ENCODE peak calls at places on chromosome 21, in nine cellular contexts. E is thoracic aorta, R is fibroblast of mammary gland, S is cardiac fibroblast, M is GM12865, A is pancreas, L is brain microvascular endothelial cell, D is choroid plexus epithelial cell, T is fibroblast of lung. P is an unnamed sample.

GRCh38 chr21:20404915-20405314 is 593.3 kb upstream of the NCAM2 start:
- DNase-seq in A (no peak), L (no peak), T (no peak), S (no peak), D (no peak), R (no peak), E (no peak), M (no peak), P (no peak)

GRCh38 chr21:46325073-46325912 is 1.3 kb downstream of the PCNT start:
- DNase-seq in M (peak; percentile 64), T (peak; percentile 54), A (peak; percentile 48), S (peak; percentile 52), E (no peak), R (peak; percentile 40), D (peak; percentile 55), L (peak; percentile 24), P (no peak)

GRCh38 chr21:38487906-38488639 is 10.2 kb downstream of the ERG start:
- DNase-seq in D (no peak), T (no peak), E (no peak), A (no peak), S (peak; percentile 22), M (no peak), R (no peak), L (no peak), P (no peak)

GRCh38 chr21:32940079-32941014 is 85.4 kb upstream of the OLIG2 start:
- DNase-seq in M (peak; percentile 70), D (peak; percentile 65), S (peak; percentile 63), E (no peak), A (peak; percentile 24), T (peak; percentile 34), L (no peak), R (peak; percentile 46), P (no peak)

GRCh38 chr21:25329227-25329626 is 278.1 kb downstream of the MRPL39 start:
- DNase-seq in A (no peak), E (no peak), R (peak; percentile 93), M (no peak), S (peak; percentile 91), D (peak; percentile 70), L (no peak), T (peak; percentile 92), P (peak; percentile 52)

GRCh38 chr21:46500224-46500861 is 41.7 kb downstream of the DIP2A start:
- DNase-seq in A (no peak), T (peak; percentile 44), S (peak; percentile 39), L (no peak), M (peak; percentile 42), E (no peak), D (peak; percentile 49), R (peak; percentile 31), P (no peak)

GRCh38 chr21:41345934-41346685 is 15.7 kb upstream of the MX2 start:
- DNase-seq in S (no peak), R (no peak), L (no peak), A (no peak), M (no peak), D (no peak), T (no peak), E (no peak), P (no peak)

GRCh38 chr21:38244885-38245869 is 11.6 kb upstream of the KCNJ15 start:
- DNase-seq in D (peak; percentile 96), L (peak; percentile 99), M (peak; percentile 89), S (peak; percentile 99), A (no peak), E (no peak), T (peak; percentile 100), R (peak; percentile 100), P (peak; percentile 98)

GRCh38 chr21:38234395-38235142 is 22.2 kb upstream of the KCNJ15 start:
- DNase-seq in E (no peak), S (no peak), M (no peak), R (no peak), L (no peak), D (no peak), T (no peak), A (no peak), P (no peak)

GRCh38 chr21:39441502-39442475 is 3.8 kb downstream of the LCA5L start:
- DNase-seq in M (peak; percentile 62), T (peak; percentile 47), L (peak; percentile 48), S (peak; percentile 68), D (peak; percentile 79), R (peak; percentile 64), A (no peak), E (no peak), P (no peak)

GRCh38 chr21:33067457-33067856 is 2.5 kb upstream of the OLIG1 start:
- DNase-seq in E (no peak), S (no peak), M (no peak), R (no peak), A (no peak), D (no peak), T (no peak), L (no peak), P (no peak)

GRCh38 chr21:35084869-35085268 is 35.8 kb upstream of the RUNX1 start:
- DNase-seq in L (peak; percentile 76), A (no peak), D (peak; percentile 94), R (peak; percentile 90), E (no peak), T (peak; percentile 99), M (no peak), S (peak; percentile 95), P (peak; percentile 71)

GRCh38 chr21:25577765-25578069 is 29.6 kb downstream of the MRPL39 start:
- DNase-seq in S (no peak), T (no peak), L (no peak), R (no peak), D (no peak), E (no peak), M (no peak), A (no peak), P (no peak)

GRCh38 chr21:28256420-28256831 is 736.3 kb downstream of the LTN1 start:
- DNase-seq in A (peak; percentile 65), R (no peak), D (peak; percentile 51), S (peak; percentile 28), T (peak; percentile 64), L (peak; percentile 34), E (no peak), M (no peak), P (no peak)

GRCh38 chr21:37532868-37533780 is 166.6 kb downstream of the DYRK1A start:
- DNase-seq in A (no peak), D (peak; percentile 60), E (no peak), T (peak; percentile 76), R (peak; percentile 59), L (peak; percentile 48), S (peak; percentile 41), M (peak; percentile 68), P (no peak)

GRCh38 chr21:24716306-24716918 is 890.9 kb downstream of the MRPL39 start:
- DNase-seq in E (no peak), T (no peak), R (no peak), D (peak; percentile 7), L (no peak), A (no peak), S (peak; percentile 3), M (no peak), P (no peak)

GRCh38 chr21:35025206-35026152 is 23.6 kb downstream of the RUNX1 start:
- DNase-seq in S (no peak), A (no peak), L (no peak), T (no peak), E (no peak), D (peak; percentile 30), M (no peak), R (no peak), P (no peak)

GRCh38 chr21:25457411-25457810 is 149.9 kb downstream of the MRPL39 start:
- DNase-seq in R (peak; percentile 63), M (peak; percentile 87), D (peak; percentile 90), E (no peak), T (peak; percentile 81), S (peak; percentile 81), L (peak; percentile 39), A (no peak), P (peak; percentile 4)

DNA sequence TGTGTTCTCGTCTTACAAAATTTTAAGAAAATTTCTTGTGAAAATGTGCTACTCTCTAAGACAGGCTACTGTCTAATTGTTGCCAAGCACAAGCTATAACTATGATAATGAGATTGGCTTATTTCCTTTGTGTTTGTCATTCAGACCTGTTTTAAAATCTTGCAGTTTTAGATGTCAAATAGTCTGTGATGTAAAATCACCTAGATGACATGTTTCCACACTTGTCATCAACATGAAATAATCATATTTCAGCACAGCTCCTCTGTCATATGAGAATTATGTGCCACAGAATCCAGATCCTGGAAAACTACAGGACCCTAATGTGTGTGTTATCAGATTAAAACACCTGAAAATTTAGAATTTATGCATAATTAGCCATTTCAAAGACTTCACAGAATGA is 539.7 kb downstream of the USP25 start:
- DNase-seq in L (no peak), S (no peak), E (no peak), T (no peak), R (no peak), M (no peak), A (no peak), D (no peak), P (no peak)
- H3K4me3 ChIP-seq in L (no peak overlapping the region), S (no peak overlapping the region), E (no peak overlapping the region), T (no peak overlapping the region), R (no peak overlapping the region), M (no peak overlapping the region), A (no peak overlapping the region), D (no peak overlapping the region), P (no peak overlapping the region)

GRCh38 chr21:31509108-31510017 is 150.1 kb upstream of the SOD1 start:
- DNase-seq in S (peak; percentile 11), L (peak; percentile 63), T (peak; percentile 41), R (peak; percentile 32), D (peak; percentile 73), E (no peak), M (peak; percentile 58), A (no peak), P (no peak)
- TF ChIP-seq CTCF in S (no peak), L (peak; percentile 72), T (no peak), R (peak; percentile 8), D (peak; percentile 64), E (no peak), M (peak; percentile 9), A (no peak), P (no peak)

GRCh38 chr21:36297555-36297937 is 22.5 kb upstream of the MORC3 start:
- DNase-seq in T (no peak), A (no peak), L (no peak), D (no peak), M (peak; percentile 46), E (no peak), S (no peak), R (no peak), P (no peak)
- H3K4me3 ChIP-seq in T (no peak overlapping the region), A (no peak overlapping the region), L (no peak overlapping the region), D (no peak overlapping the region), M (peak overlapping the region; percentile 28), E (peak overlapping the region; percentile 50), S (no peak overlapping the region), R (no peak overlapping the region), P (no peak overlapping the region)

DNA sequence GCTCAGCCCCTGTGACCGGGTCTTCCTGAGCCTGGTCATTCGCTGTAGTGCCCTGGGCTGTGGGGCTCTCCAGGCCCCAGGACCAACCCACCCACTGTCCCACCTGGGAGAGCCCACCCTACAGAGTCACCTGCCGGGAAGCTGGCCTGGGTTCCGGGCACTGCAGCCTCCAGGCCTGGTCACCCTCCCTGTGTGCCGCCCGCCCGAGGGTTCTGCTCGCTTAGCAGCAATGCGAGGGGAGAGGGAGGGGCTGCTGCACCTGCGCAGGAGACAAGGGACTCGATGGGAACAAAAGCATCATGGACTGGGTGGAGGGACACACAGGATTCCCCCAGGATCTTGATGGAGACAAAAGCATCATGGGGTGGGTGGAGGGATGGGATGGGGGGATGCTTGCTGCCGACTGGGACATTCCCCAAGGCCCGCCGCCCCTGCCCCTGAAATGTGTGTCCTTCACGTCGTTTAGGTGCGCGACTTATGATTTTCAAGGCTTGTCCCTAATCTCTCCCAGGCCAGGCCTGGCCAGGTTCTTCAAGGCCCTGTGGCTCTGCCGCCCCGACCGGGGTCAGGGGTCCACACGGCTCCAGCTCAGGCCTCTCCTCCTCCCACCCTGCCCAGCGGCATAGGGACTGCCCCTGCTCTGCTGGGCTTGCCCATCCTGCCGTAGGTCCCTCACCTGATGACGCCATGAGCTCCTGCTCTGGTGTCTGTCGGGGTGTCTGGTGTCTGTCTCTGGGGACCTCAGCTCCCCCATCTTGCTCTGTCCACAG is 1.7 kb downstream of the KRTAP10-8 start:
- DNase-seq in D (no peak), R (no peak), S (no peak), E (no peak), A (no peak), M (no peak), L (no peak), T (no peak), P (no peak)
- TF ChIP-seq CTCF in D (no peak), R (no peak), S (no peak), E (no peak), A (no peak), M (no peak), L (no peak), T (no peak), P (no peak)